ENCODE peak calls at places on chromosome 19, in ten cellular contexts. L is stimulated activated CD8-positive, alpha-beta memory T cell treated with anti-CD3 and anti-CD28 coated beads, Interleukin-15, amount 100 ng/mL, for 48 hours; W is H54; H is EL; G is SHP77; V is effector CD4-positive, alpha-beta T cell; P is RCC 7860; M is astrocyte of the cerebellum; B is Right ventricle myocardium superior; O is stimulated activated CD4-positive, alpha-beta T cell treated with anti-CD3 and anti-CD28 coated beads, Interleukin-4, amount 100 ng/mL, for 24 hours. N is an unnamed sample.

GRCh38 chr19:32373614-32374295 is 28.3 kb downstream of the ZNF507 start:
- DNase-seq in L (no peak), W (peak), H (peak), G (peak), V (no peak), P (peak), M (peak), B (no peak), O (no peak), N (peak)

GRCh38 chr19:57026476-57026875 is 93.3 kb upstream of the USP29 start:
- DNase-seq in L (no peak), W (no peak), H (no peak), G (no peak), V (no peak), P (no peak), M (no peak), B (no peak), O (no peak), N (no peak)

GRCh38 chr19:42436006-42436405 is 6.7 kb downstream of the CXCL17 start:
- DNase-seq in L (no peak), W (no peak), H (peak), G (no peak), V (no peak), P (no peak), M (no peak), B (no peak), O (no peak), N (no peak)

GRCh38 chr19:16418597-16418962 is 53.2 kb downstream of the EPS15L1 start:
- DNase-seq in L (no peak), W (no peak), H (no peak), G (no peak), V (no peak), P (no peak), M (no peak), B (no peak), O (no peak), N (no peak)

GRCh38 chr19:52453324-52454094 is at the start of gene ZNF578:
- DNase-seq in L (peak), W (no peak), H (peak), G (no peak), V (peak), P (no peak), M (peak), B (peak), O (peak), N (peak)

GRCh38 chr19:2680808-2681207 is 21.7 kb downstream of the GNG7 start:
- DNase-seq in L (no peak), W (no peak), H (no peak), G (no peak), V (no peak), P (no peak), M (no peak), B (no peak), O (no peak), N (no peak)

GRCh38 chr19:38506723-38507550 is 73.4 kb downstream of the RYR1 start:
- DNase-seq in L (peak), W (peak), H (peak), G (peak), V (peak), P (no peak), M (no peak), B (peak), O (peak), N (peak)

GRCh38 chr19:16296713-16297112 is 27.9 kb upstream of the KLF2 start:
- DNase-seq in L (no peak), W (no peak), H (no peak), G (no peak), V (no peak), P (peak), M (no peak), B (no peak), O (no peak), N (no peak)

GRCh38 chr19:42401365-42402303 is 11.5 kb upstream of the CNFN start:
- DNase-seq in L (peak), W (peak), H (peak), G (peak), V (peak), P (no peak), M (peak), B (peak), O (peak), N (peak)

GRCh38 chr19:10552596-10553053 is 8.9 kb downstream of the ATG4D start:
- DNase-seq in L (no peak), W (no peak), H (no peak), G (no peak), V (no peak), P (no peak), M (no peak), B (no peak), O (peak), N (no peak)

GRCh38 chr19:48258350-48258749 is 2.6 kb upstream of the CARD8 start:
- DNase-seq in L (no peak), W (no peak), H (peak), G (no peak), V (peak), P (no peak), M (no peak), B (no peak), O (peak), N (no peak)

GRCh38 chr19:7471696-7472620 is 16.9 kb downstream of the PEX11G start:
- DNase-seq in L (no peak), W (no peak), H (no peak), G (no peak), V (no peak), P (no peak), M (no peak), B (no peak), O (no peak), N (no peak)

GRCh38 chr19:41166888-41167804 is 25.9 kb upstream of the CYP2S1 start:
- DNase-seq in L (no peak), W (no peak), H (no peak), G (no peak), V (no peak), P (no peak), M (no peak), B (no peak), O (no peak), N (no peak)

GRCh38 chr19:1370579-1371361 is 12.9 kb upstream of the NDUFS7 start:
- DNase-seq in L (no peak), W (no peak), H (no peak), G (no peak), V (no peak), P (no peak), M (no peak), B (no peak), O (no peak), N (no peak)

GRCh38 chr19:13796301-13797057 is 1.2 kb downstream of the ZSWIM4 start:
- DNase-seq in L (no peak), W (peak), H (peak), G (no peak), V (no peak), P (peak), M (peak), B (peak), O (no peak), N (peak)

GRCh38 chr19:9917322-9917721 is 19.0 kb downstream of the OLFM2 start:
- DNase-seq in L (no peak), W (peak), H (peak), G (peak), V (no peak), P (no peak), M (no peak), B (no peak), O (no peak), N (peak)

GRCh38 chr19:4401482-4402170 is 814 bp upstream of the CHAF1A start:
- DNase-seq in L (no peak), W (no peak), H (no peak), G (no peak), V (no peak), P (no peak), M (no peak), B (no peak), O (no peak), N (no peak)

GRCh38 chr19:38917921-38918491 is 6.0 kb upstream of the CCER2 start:
- DNase-seq in L (no peak), W (peak), H (no peak), G (peak), V (no peak), P (peak), M (no peak), B (peak), O (no peak), N (peak)

GRCh38 chr19:51571599-51571998 is 516 bp downstream of the ZNF175 start:
- DNase-seq in L (no peak), W (no peak), H (peak), G (no peak), V (no peak), P (no peak), M (no peak), B (no peak), O (no peak), N (no peak)

N was measured in epithelial cell of esophagus.